ENCODE peak calls at places on chromosomes 5 and 9, in five cellular contexts. E, F, A, H and Y are unnamed samples.
A peak's percentile ranks its signal among the peaks of the same experiment; 100 is the strongest.

GRCh38 chr5:32443145-32443540 is 1.4 kb downstream of the ZFR start:
- DNase-seq in E (no peak), F (peak; percentile 18), A (no peak), H (no peak), Y (no peak)

GRCh38 chr5:134738963-134739661 is 764 bp downstream of the CAMLG start:
- DNase-seq in E (no peak), F (peak; percentile 68), A (no peak), H (no peak), Y (no peak)

GRCh38 chr5:56818409-56819026 is 3.2 kb downstream of the MAP3K1 start:
- DNase-seq in E (no peak), F (no peak), A (no peak), H (no peak), Y (no peak)

GRCh38 chr5:153896117-153896516 is 142.6 kb downstream of the FAM114A2 start:
- DNase-seq in E (no peak), F (no peak), A (no peak), H (no peak), Y (no peak)

GRCh38 chr9:93236541-93237206 is 52.7 kb downstream of the WNK2 start:
- DNase-seq in E (no peak), F (no peak), A (no peak), H (no peak), Y (no peak)

GRCh38 chr5:181167814-181168488 is 20.6 kb downstream of the OR2V2 start:
- DNase-seq in E (no peak), F (peak; percentile 43), A (no peak), H (no peak), Y (no peak)

GRCh38 chr5:138944527-138945322 is 69.6 kb upstream of the LRRTM2 start:
- DNase-seq in E (no peak), F (no peak), A (no peak), H (no peak), Y (no peak)

GRCh38 chr9:92808726-92809451 is 44.3 kb upstream of the BICD2 start:
- DNase-seq in E (peak; percentile 51), F (peak; percentile 91), A (peak; percentile 44), H (peak; percentile 31), Y (peak; percentile 21)

GRCh38 chr5:82745016-82745415 is 332.2 kb downstream of the TMEM167A start:
- DNase-seq in E (no peak), F (no peak), A (no peak), H (no peak), Y (no peak)

GRCh38 chr5:176831026-176831423 is 20.7 kb downstream of the UNC5A start:
- DNase-seq in E (no peak), F (no peak), A (no peak), H (no peak), Y (no peak)

GRCh38 chr5:125257057-125257970 is 510.9 kb upstream of the ZNF608 start:
- DNase-seq in E (no peak), F (no peak), A (no peak), H (no peak), Y (no peak)

GRCh38 chr9:35651964-35652828 is 1.5 kb upstream of the SIT1 start:
- DNase-seq in E (no peak), F (peak; percentile 65), A (no peak), H (no peak), Y (no peak)

GRCh38 chr9:123528521-123528920 is 172.5 kb downstream of the CRB2 start:
- DNase-seq in E (no peak), F (no peak), A (no peak), H (no peak), Y (no peak)

GRCh38 chr5:150616506-150616905 is 24.0 kb upstream of the SYNPO start:
- DNase-seq in E (no peak), F (no peak), A (no peak), H (no peak), Y (no peak)

GRCh38 chr5:170302729-170303501 is 5.3 kb upstream of the LCP2 start:
- DNase-seq in E (no peak), F (no peak), A (peak; percentile 78), H (peak; percentile 40), Y (peak; percentile 74)

GRCh38 chr5:176650354-176650884 is 3.1 kb downstream of the TSPAN17 start:
- DNase-seq in E (no peak), F (no peak), A (no peak), H (no peak), Y (no peak)

GRCh38 chr5:43997647-43998251 is 391.5 kb downstream of the FGF10 start:
- DNase-seq in E (no peak), F (peak; percentile 38), A (no peak), H (no peak), Y (no peak)

GRCh38 chr5:142364251-142365145 is 39.7 kb upstream of the SPRY4 start:
- DNase-seq in E (no peak), F (no peak), A (no peak), H (no peak), Y (no peak)

GRCh38 chr9:27572036-27572435 is 1.2 kb downstream of the C9orf72 start:
- DNase-seq in E (no peak), F (no peak), A (no peak), H (no peak), Y (no peak)

GRCh38 chr5:124402144-124402581 is 344.3 kb downstream of the ZNF608 start:
- DNase-seq in E (no peak), F (peak; percentile 62), A (peak; percentile 71), H (no peak), Y (no peak)

GRCh38 chr9:94745806-94746540 is 19.5 kb downstream of the AOPEP start:
- DNase-seq in E (no peak), F (no peak), A (no peak), H (no peak), Y (no peak)
- H3K9me3 ChIP-seq in E (no peaks in the 10 kb centered on the region), F (peaks cover 10% of the 10 kb centered on the region), A (peaks cover 11% of the 10 kb centered on the region), H (peaks cover 12% of the 10 kb centered on the region), Y (no peaks in the 10 kb centered on the region)

GRCh38 chr5:149432861-149433462 is 53.9 kb upstream of the IL17B start:
- DNase-seq in E (no peak), F (no peak), A (no peak), H (no peak), Y (no peak)
- H3K9me3 ChIP-seq in E (no peaks in the 10 kb centered on the region), F (no peaks in the 10 kb centered on the region), A (peaks cover 8% of the 10 kb centered on the region), H (no peaks in the 10 kb centered on the region), Y (no peaks in the 10 kb centered on the region)

GRCh38 chr5:90899014-90899604 is 340.5 kb downstream of the ADGRV1 start:
- DNase-seq in E (peak; percentile 5), F (no peak), A (no peak), H (no peak), Y (no peak)
- H3K9me3 ChIP-seq in E (no peaks in the 10 kb centered on the region), F (no peaks in the 10 kb centered on the region), A (no peaks in the 10 kb centered on the region), H (no peaks in the 10 kb centered on the region), Y (no peaks in the 10 kb centered on the region)

DNA sequence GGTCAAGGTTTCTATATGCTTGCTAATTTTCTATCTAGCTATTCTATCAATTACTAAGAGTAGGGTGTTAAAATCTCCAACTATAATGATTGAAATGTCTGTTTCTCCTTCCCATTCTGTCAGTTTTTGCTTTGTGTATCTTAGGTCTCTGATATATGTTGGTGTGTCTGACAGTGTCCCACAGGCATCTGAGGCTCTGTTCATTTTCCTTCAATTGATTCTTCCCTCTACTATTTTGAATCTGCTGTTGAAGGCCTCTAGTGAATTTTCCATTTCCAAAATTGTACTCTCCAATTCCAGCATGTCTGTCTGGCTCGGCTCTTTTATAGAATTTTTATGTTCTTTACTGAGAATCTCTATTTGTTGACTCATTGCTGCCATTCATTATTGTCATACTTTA is 36.0 kb downstream of the RNF130 start:
- DNase-seq in E (no peak), F (no peak), A (no peak), H (no peak), Y (no peak)
- H3K9me3 ChIP-seq in E (no peaks in the 10 kb centered on the region), F (peaks cover 4% of the 10 kb centered on the region), A (peaks cover 17% of the 10 kb centered on the region), H (peaks cover 16% of the 10 kb centered on the region), Y (peaks cover 2% of the 10 kb centered on the region)

GRCh38 chr9:128216781-128217553 is 13.8 kb downstream of the DNM1 start:
- DNase-seq in E (no peak), F (no peak), A (no peak), H (no peak), Y (no peak)

GRCh38 chr9:128213746-128214497 is 10.7 kb downstream of the DNM1 start:
- DNase-seq in E (no peak), F (no peak), A (no peak), H (no peak), Y (no peak)

GRCh38 chr9:128211551-128212281 is 8.5 kb downstream of the DNM1 start:
- DNase-seq in E (no peak), F (no peak), A (no peak), H (no peak), Y (no peak)

GRCh38 chr9:128215491-128216404 is 12.6 kb downstream of the DNM1 start:
- DNase-seq in E (no peak), F (peak; percentile 62), A (peak; percentile 64), H (no peak), Y (no peak)

GRCh38 chr9:128214571-128215490 is 11.7 kb downstream of the DNM1 start:
- DNase-seq in E (peak; percentile 87), F (peak; percentile 7), A (no peak), H (no peak), Y (no peak)
- H3K9me3 ChIP-seq in E (no peaks in the 10 kb centered on the region), F (no peaks in the 10 kb centered on the region), A (no peaks in the 10 kb centered on the region), H (no peaks in the 10 kb centered on the region), Y (no peaks in the 10 kb centered on the region)